ENCODE peak calls at places on chromosomes 16 and 17, in eight cellular contexts. P, I, K, F, S, M, C and Y are unnamed samples.

GRCh38 chr17:47941998-47942490 is 673 bp downstream of the PNPO start:
- DNase-seq in F (no peak), P (no peak), S (no peak), K (no peak), C (peak; percentile 23), M (no peak), I (peak; percentile 6), Y (no peak)

GRCh38 chr16:84312783-84313382 is 18.2 kb downstream of the WFDC1 start:
- DNase-seq in M (no peak), I (no peak), P (no peak), S (no peak), C (no peak), F (no peak), K (no peak), Y (no peak)

GRCh38 chr17:36816214-36816613 is 121.1 kb upstream of the LHX1 start:
- DNase-seq in C (no peak), K (no peak), I (no peak), M (no peak), P (no peak), F (no peak), S (no peak), Y (no peak)

GRCh38 chr16:30348929-30349328 is 6.2 kb downstream of the CD2BP2 start:
- DNase-seq in P (no peak), M (no peak), S (no peak), F (no peak), I (no peak), K (no peak), C (no peak), Y (no peak)

GRCh38 chr16:3304370-3304769 is 860 bp downstream of the TIGD7 start:
- DNase-seq in S (no peak), M (no peak), I (no peak), C (no peak), F (no peak), P (no peak), K (peak; percentile 12), Y (no peak)

GRCh38 chr16:88264641-88265285 is 118.0 kb upstream of the ZNF469 start:
- DNase-seq in P (peak; percentile 18), M (no peak), I (peak; percentile 90), F (no peak), K (peak; percentile 91), S (no peak), C (peak; percentile 70), Y (peak; percentile 7)

GRCh38 chr16:9092282-9092962 is 978 bp downstream of the HAPSTR1 start:
- DNase-seq in P (peak; percentile 41), M (no peak), C (peak; percentile 63), S (no peak), K (no peak), I (peak; percentile 35), F (peak; percentile 15), Y (peak; percentile 66)

GRCh38 chr16:123971-124370 is 14.5 kb downstream of the NPRL3 start:
- DNase-seq in C (no peak), F (no peak), S (no peak), I (no peak), M (no peak), P (no peak), K (no peak), Y (no peak)

GRCh38 chr17:79276824-79277223 is 202.2 kb downstream of the ENGASE start:
- DNase-seq in S (no peak), M (no peak), C (no peak), I (no peak), F (no peak), P (no peak), K (no peak), Y (no peak)

GRCh38 chr16:74999683-75000480 is 1.1 kb downstream of the ZNRF1 start:
- DNase-seq in I (peak; percentile 35), S (no peak), M (no peak), P (no peak), K (peak; percentile 50), C (peak; percentile 64), F (peak; percentile 23), Y (peak; percentile 37)

GRCh38 chr17:58531661-58532554 is 17.5 kb upstream of the MTMR4 start:
- DNase-seq in M (no peak), F (peak; percentile 78), I (peak; percentile 65), C (peak; percentile 73), K (no peak), P (peak; percentile 62), S (no peak), Y (peak; percentile 75)

GRCh38 chr16:19583665-19584300 is 28.3 kb downstream of the VPS35L start:
- DNase-seq in I (peak; percentile 81), C (peak; percentile 17), K (peak; percentile 69), M (peak; percentile 33), F (peak; percentile 41), P (peak; percentile 20), S (no peak), Y (no peak)

GRCh38 chr16:3099395-3099731 is 269 bp upstream of the ZSCAN10 start:
- DNase-seq in M (no peak), P (no peak), F (no peak), S (no peak), K (no peak), I (no peak), C (no peak), Y (no peak)

GRCh38 chr17:64172510-64172909 is 42.6 kb upstream of the ERN1 start:
- DNase-seq in F (no peak), I (peak; percentile 95), S (peak; percentile 92), P (no peak), K (no peak), C (no peak), M (no peak), Y (no peak)

GRCh38 chr16:49092704-49093103 is 188.9 kb downstream of the CBLN1 start:
- DNase-seq in P (no peak), I (no peak), C (no peak), K (no peak), S (no peak), M (no peak), F (no peak), Y (no peak)

GRCh38 chr17:52027620-52028019 is 130.9 kb downstream of the CA10 start:
- DNase-seq in S (no peak), F (no peak), C (no peak), M (no peak), K (no peak), P (no peak), I (no peak), Y (no peak)

GRCh38 chr17:20213429-20213828 is 204.3 kb downstream of the SPECC1 start:
- DNase-seq in P (no peak), F (no peak), M (no peak), K (no peak), C (no peak), I (no peak), S (no peak), Y (no peak)